ENCODE peak calls at places on chromosomes 3 and 15, in six cellular contexts. U is stomach, S is AG04450, W is uterus, T is left ventricle myocardium inferior, G is GM23248. Z is an unnamed sample.

GRCh38 chr3:14424711-14425573 is 22.5 kb downstream of the SLC6A6 start:
- DNase-seq in T (no peak), U (no peak), S (no peak), G (no peak), W (no peak), Z (no peak)

GRCh38 chr15:89492111-89492641 is 4.2 kb downstream of the RHCG start:
- DNase-seq in S (no peak), W (no peak), T (no peak), U (no peak), G (peak), Z (no peak)

GRCh38 chr15:62110000-62110851 is 43.4 kb downstream of the C2CD4A start:
- DNase-seq in W (no peak), U (no peak), G (peak), S (no peak), T (no peak), Z (peak)

GRCh38 chr15:101145362-101145761 is 106.5 kb downstream of the CHSY1 start:
- DNase-seq in U (no peak), T (no peak), W (no peak), G (no peak), S (no peak), Z (no peak)

GRCh38 chr3:124235446-124235845 is 243.5 kb upstream of the ROPN1 start:
- DNase-seq in G (no peak), W (no peak), U (no peak), S (no peak), T (no peak), Z (no peak)

GRCh38 chr15:31308185-31308639 is 18.4 kb upstream of the KLF13 start:
- DNase-seq in T (no peak), S (no peak), G (no peak), U (no peak), W (no peak), Z (no peak)

GRCh38 chr15:57364282-57365007 is 11.9 kb upstream of the CGNL1 start:
- DNase-seq in W (no peak), U (no peak), S (no peak), T (no peak), G (no peak), Z (no peak)

GRCh38 chr15:65081270-65081669 is 4.7 kb downstream of the KBTBD13 start:
- DNase-seq in W (no peak), T (no peak), G (no peak), S (no peak), U (no peak), Z (no peak)

GRCh38 chr3:130345487-130346079 is at the start of gene COL6A5:
- DNase-seq in U (no peak), G (no peak), W (no peak), T (no peak), S (no peak), Z (peak)

GRCh38 chr15:90062023-90062728 is 40.1 kb downstream of the IDH2 start:
- DNase-seq in T (peak), W (peak), U (peak), S (no peak), G (no peak), Z (peak)

GRCh38 chr3:189948724-189949045 is 172.0 kb downstream of the P3H2 start:
- DNase-seq in S (no peak), U (no peak), G (no peak), T (no peak), W (no peak), Z (no peak)

GRCh38 chr3:116423945-116424344 is 21.3 kb downstream of the LSAMP start:
- DNase-seq in S (no peak), T (no peak), W (no peak), G (peak), U (no peak), Z (no peak)

GRCh38 chr15:80110920-80111319 is 41.9 kb upstream of the FAH start:
- DNase-seq in U (no peak), T (no peak), G (no peak), S (no peak), W (no peak), Z (no peak)

GRCh38 chr15:99361541-99362185 is 110.4 kb downstream of the LRRC28 start:
- DNase-seq in S (no peak), W (no peak), U (no peak), T (no peak), G (peak), Z (no peak)

DNA sequence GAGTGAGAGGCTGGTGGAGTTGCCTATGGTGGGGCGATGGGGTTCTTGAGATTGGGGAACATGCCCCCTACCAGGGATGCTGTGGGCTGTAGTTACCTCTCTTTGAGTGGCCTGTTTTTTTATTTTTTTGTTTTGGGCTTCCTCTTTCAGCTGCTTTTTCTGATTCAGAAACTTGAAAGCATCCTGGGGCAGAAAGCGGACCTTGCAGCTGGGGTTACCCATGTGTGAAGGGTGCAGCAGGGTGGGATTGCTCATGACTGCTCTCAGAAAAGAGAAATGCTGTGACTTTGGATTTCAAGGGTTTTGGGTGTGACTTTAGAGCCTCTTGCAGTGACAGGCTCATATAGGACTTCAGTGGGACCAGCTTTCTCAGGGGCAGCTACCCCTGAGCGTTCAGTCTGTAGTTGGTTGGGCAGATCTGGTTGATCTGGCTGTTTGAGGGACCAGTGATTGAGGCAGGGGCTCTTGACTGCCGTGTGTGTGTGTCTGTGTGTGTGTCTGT is 1.8 kb downstream of the LIMD1 start:
- DNase-seq in W (no peak), T (no peak), S (no peak), U (no peak), G (no peak), Z (no peak)
- H3K4me3 ChIP-seq in W (no peak), T (peak), S (peak), U (peak), G (peak), Z (no peak)

DNA sequence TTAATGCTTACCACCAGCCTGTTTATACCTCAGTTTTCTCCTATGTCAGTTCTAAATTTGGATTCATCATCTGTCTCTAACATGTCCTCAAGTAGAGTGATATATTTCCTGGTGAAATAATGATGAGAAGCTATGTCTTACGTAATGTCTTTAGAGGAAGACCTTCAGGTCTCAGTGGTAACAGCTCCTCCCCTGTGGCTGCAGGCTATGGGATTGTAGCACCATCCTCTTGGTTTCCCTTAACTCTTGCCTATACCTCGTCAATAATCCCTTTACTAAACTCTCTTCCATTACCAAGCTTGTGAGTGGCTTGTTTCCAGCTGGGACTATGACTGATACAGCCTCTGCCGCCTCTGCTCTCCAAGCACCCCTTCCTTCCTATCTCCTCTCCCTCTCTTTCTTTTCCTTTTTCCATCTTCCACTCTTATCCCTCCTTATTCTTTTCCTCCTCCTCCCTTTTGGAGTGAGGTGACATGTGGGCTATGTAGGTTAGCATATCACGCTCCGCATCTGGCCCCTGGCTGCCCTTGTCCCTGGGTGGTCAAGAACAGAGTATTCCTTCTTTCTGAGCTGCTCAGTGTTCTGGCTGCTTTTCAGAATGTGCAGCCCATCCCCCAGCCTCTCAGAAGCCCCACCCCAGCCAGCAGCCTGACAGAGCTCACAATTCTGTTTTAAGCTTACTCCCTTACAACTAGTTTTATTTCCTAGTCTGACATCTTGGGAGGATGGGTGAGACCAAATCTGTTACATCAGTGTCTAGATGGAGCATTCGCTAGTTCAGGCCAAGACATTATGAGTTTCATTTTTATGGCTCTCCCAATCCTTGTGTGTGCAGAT is 74.9 kb upstream of the RNU6-1 start:
- DNase-seq in U (peak), G (peak), T (peak), W (peak), S (no peak), Z (peak)
- H3K4me3 ChIP-seq in U (peak), G (no peak), T (no peak), W (no peak), S (no peak), Z (no peak)

DNA sequence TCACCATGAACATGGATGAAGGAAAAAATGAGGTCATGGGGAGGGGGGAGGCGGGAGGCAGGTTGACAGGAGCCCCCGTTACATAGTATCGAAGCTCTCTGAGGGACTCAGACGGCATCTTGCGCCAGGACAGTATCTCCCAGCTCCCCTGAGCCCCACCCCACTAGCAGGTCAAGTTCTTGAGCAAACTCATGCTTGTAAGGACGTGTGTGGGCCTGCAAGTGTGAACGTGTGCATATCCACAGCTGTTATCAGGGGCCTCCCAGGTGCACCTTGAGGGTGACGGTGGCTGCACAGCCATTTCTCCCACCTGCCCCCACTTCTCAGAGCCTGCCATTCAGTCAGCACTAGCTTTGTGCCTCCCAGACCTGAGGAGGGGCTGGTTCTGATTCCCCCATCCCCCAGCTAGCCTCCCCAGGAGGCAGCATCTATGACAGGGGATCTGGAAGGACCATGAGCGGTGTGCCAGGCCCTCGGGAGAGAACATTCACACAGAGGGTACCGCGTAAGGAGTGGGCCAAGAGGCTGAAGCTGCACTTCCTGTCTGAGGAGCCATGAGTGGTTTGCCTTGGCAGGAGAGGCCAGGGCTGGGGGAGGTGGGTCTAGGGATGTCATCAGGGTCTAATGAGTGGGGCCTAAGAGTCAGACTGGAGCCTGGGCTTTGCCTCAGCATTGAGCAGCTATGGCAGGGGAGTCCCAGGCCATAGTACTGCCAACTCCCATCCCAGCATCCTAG is 2.9 kb downstream of the SEMA3F start:
- DNase-seq in G (peak), T (no peak), W (no peak), S (no peak), U (no peak), Z (no peak)
- H3K4me3 ChIP-seq in G (no peak), T (peak), W (no peak), S (no peak), U (no peak), Z (no peak)

DNA sequence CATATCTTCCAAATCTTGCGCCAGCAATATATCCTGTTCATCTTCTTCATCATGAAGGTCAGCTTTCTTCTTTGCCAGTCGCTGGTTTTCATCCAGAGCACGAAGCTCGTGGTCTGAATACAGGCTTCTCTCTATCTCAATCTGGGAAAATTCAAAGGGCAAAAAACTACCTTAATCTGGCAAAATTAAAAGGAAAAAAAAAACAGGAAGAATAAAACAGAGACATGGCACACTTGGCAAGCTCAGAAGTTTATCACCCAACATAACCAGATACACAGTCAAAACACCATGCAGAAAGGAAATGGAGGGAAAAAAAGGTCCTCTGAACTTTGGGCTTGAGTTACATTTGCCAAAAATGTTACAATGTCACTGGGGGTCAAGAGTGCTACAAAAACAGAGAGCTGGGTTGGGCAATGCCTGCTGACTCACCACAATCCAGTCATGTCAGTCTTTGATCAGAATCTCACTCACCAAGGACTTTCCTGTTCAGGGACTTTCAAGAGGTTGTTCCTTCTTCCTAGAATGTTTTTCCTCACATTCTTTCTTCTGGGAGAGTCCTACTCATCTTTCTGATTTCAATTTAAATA is 1.5 kb downstream of the MRPL46 start:
- DNase-seq in G (peak), S (no peak), T (no peak), W (no peak), U (no peak), Z (no peak)
- H3K4me3 ChIP-seq in G (peak), S (no peak), T (peak), W (no peak), U (no peak), Z (no peak)

GRCh38 chr15:74789741-74790079 is 7.8 kb downstream of the CSK start:
- DNase-seq in S (no peak), G (no peak), T (no peak), U (no peak), W (no peak), Z (no peak)
- H3K4me3 ChIP-seq in S (no peak), G (no peak), T (peak), U (peak), W (no peak), Z (no peak)

DNA sequence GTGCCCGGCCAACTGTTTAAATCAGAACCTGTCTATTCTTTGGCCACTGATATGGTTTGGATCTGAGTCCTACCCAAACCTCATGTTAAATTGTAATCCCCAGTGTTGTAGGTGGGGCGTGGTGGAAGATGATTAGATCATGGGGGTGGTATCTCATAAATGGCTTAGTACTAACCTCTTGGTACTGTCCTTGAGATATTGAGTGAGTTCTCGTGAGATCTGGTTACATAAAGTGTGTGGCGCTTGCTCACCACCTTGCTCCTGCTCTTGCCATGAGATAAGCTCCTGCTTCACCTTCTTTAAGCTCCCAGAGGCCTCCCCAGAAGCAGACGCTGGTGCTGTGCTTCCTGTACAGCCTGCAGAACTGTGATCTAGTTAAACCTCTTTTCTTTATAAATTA is 42.4 kb downstream of the REC114 start:
- DNase-seq in W (no peak), S (no peak), T (no peak), U (no peak), G (no peak), Z (no peak)
- H3K4me3 ChIP-seq in W (no peak), S (no peak), T (no peak), U (no peak), G (no peak), Z (no peak)